ENCODE peak calls at places on chromosomes 1 and 21, in five cellular contexts. I, D, X, H and T are unnamed samples. For H3K4me1, the result is how much of the 10 kb centered on the place peaks cover.

GRCh38 chr21:44760376-44760775 is 41.2 kb downstream of the UBE2G2 start:
- DNase-seq in I (no peak), D (no peak), X (no peak), H (no peak), T (no peak)

GRCh38 chr21:44526096-44526997 is 13.6 kb downstream of the KRTAP10-1 start:
- DNase-seq in I (no peak), D (peak), X (no peak), H (peak), T (no peak)

GRCh38 chr1:57835620-57836019 is 411.8 kb upstream of the DAB1 start:
- DNase-seq in I (no peak), D (no peak), X (no peak), H (no peak), T (no peak)

GRCh38 chr21:32298148-32298559 is 501 bp upstream of the MRAP start:
- DNase-seq in I (no peak), D (no peak), X (no peak), H (no peak), T (no peak)

GRCh38 chr1:231808990-231809389 is 182.4 kb downstream of the DISC1 start:
- DNase-seq in I (no peak), D (no peak), X (no peak), H (no peak), T (no peak)

GRCh38 chr1:12554521-12555305 is 63.3 kb downstream of the DHRS3 start:
- DNase-seq in I (no peak), D (peak), X (no peak), H (peak), T (no peak)

GRCh38 chr1:40980453-40981121 is 1.1 kb downstream of the CTPS1 start:
- DNase-seq in I (no peak), D (no peak), X (peak), H (no peak), T (peak)

GRCh38 chr1:226002667-226003501 is 3.7 kb upstream of the SDE2 start:
- DNase-seq in I (no peak), D (peak), X (no peak), H (no peak), T (no peak)

GRCh38 chr1:15668089-15668754 is 15.9 kb upstream of the PLEKHM2 start:
- DNase-seq in I (no peak), D (no peak), X (no peak), H (no peak), T (no peak)

GRCh38 chr21:17466166-17466565 is 46.7 kb upstream of the CXADR start:
- DNase-seq in I (no peak), D (no peak), X (no peak), H (no peak), T (no peak)

GRCh38 chr1:156379420-156380165 is 10.6 kb downstream of the RHBG start:
- DNase-seq in I (no peak), D (no peak), X (no peak), H (no peak), T (no peak)

GRCh38 chr1:41658444-41659158 is 174.1 kb upstream of the EDN2 start:
- DNase-seq in I (no peak), D (peak), X (no peak), H (no peak), T (no peak)

DNA sequence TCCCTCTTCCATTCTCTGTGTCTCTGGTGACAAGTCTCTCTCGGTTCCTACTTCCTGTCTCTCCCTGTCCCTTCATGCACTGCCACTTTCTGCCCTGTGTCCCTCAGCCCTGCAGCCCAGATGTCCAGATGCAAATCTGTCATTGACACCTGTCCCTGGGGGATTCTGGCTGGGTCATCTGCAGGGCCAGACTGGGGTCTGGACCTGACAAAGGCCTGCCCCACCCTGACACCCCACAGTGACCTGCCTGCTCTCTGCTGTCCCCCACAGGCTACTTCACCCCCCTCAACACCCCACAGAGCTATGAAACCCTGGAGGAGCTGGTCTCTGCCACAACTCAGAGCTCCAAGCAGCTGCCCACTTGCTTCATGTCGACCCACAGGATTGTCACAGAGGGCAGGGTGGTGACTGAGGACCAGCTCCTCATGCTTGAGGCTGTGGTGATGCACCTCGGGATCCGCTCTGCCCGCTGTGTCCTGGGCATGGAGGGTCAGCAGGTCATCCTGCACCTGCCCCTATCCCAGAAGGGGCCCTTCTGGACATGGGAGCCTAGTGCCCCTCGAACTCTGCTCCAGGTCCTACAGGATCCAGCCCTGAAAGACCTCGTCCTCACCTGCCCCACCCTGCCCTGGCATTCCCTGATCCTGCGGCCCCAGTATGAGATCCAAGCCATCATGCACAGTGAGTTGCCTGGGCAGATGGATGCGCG is 7.2 kb downstream of the THEMIS2 start:
- DNase-seq in I (no peak), D (no peak), X (no peak), H (peak), T (no peak)
- H3K4me1 ChIP-seq in I (under half), D (under half), X (under half), H (half or more), T (under half)

GRCh38 chr1:228793032-228793431 is 57.8 kb downstream of the RHOU start:
- DNase-seq in I (no peak), D (no peak), X (peak), H (no peak), T (peak)

GRCh38 chr1:228794810-228795209 is 59.5 kb downstream of the RHOU start:
- DNase-seq in I (no peak), D (no peak), X (no peak), H (no peak), T (no peak)

GRCh38 chr1:228792601-228793000 is 57.3 kb downstream of the RHOU start:
- DNase-seq in I (no peak), D (no peak), X (no peak), H (no peak), T (no peak)

GRCh38 chr1:228794173-228794572 is 58.9 kb downstream of the RHOU start:
- DNase-seq in I (no peak), D (no peak), X (peak), H (no peak), T (peak)

DNA sequence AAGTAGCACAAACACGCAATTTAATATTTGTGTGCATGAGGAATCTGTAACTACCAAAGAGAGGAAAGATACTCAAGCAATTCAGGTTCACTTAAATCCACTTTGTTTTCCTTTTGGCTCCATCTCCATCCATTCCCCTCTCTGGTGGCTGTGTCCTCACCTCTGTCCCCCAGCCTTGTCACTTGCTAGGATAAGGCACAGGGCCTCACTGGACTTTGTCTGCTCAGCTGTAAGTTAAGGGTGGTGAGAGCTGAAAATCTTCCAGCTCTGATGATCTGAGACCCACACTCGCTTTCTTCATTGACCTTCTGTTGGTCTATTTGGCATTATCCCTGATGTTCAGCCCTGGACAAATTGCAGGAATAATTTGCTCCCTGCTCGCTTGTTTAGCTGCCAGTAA is 56.5 kb downstream of the RHOU start:
- DNase-seq in I (no peak), D (no peak), X (no peak), H (no peak), T (no peak)
- H3K4me1 ChIP-seq in I (under half), D (under half), X (half or more), H (under half), T (under half)

GRCh38 chr1:240093120-240093961 is 1.7 kb downstream of the FMN2 start:
- DNase-seq in I (no peak), D (no peak), X (no peak), H (peak), T (no peak)

GRCh38 chr1:240091201-240091600 is 482 bp upstream of the FMN2 start:
- DNase-seq in I (no peak), D (no peak), X (no peak), H (no peak), T (no peak)

GRCh38 chr1:240092301-240093119 is 827 bp downstream of the FMN2 start:
- DNase-seq in I (no peak), D (no peak), X (no peak), H (peak), T (no peak)

GRCh38 chr1:240091614-240092300 is at the start of gene FMN2:
- DNase-seq in I (no peak), D (no peak), X (no peak), H (no peak), T (no peak)

DNA sequence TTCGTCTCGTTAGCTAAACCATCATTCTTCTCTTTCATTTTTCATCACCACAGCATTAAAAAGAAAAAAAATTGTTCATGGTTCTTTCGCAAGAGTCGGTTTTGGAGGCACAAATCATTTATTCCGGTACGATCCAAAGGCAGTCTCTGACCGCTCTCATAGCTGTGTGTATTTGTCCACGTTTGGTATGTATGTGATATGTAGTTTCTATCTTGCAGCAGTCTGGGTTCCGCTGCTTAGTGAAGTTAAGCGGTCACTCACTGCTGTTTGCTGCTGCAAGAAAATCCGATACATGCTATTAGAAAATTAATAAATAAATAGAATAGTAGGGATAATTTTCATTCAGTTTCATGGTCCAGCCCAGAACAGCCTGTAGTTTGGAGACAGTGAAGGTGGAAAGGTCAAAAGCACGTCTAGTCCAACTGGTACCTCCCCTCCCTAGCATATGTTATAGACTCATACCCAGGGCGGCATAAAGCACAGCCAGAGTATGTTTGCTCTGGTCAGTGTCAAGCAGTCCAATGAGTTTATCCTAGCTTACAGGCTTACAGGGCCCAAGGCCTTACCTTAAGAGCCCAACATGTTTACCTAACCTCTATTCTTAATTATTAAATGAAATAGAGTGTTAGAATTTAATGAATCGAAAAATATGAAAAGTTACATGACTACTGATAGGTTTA is 2.5 kb downstream of the FMN2 start:
- DNase-seq in I (no peak), D (no peak), X (no peak), H (no peak), T (no peak)
- H3K4me1 ChIP-seq in I (under half), D (under half), X (under half), H (under half), T (under half)

DNA sequence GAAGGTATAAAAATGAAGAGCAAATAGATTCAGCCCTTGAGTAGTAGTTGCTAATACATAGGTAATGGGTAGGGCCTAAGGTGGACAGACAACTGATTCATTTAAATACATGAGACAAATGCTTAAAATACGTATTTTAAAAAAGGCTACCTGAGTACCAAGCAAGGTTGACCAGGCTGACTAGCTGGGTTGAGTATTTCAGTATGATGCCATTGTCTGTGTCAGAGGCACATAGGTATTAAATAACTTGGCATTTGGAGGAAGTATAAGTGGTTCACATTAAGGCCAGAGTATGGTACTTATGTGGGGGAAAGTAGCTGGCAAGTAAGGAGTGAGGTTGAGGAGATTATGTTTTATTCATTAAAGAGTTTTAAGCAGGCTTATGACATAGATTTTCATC is 19.4 kb downstream of the NEK7 start:
- DNase-seq in I (no peak), D (no peak), X (no peak), H (no peak), T (peak)
- H3K4me1 ChIP-seq in I (half or more), D (half or more), X (half or more), H (half or more), T (half or more)